ENCODE peak calls at places on chromosome 16, in six cellular contexts. One of them, this sample, is unnamed.

GRCh38 chr16:81888520-81889394 is 109.7 kb downstream of the PLCG2 start:
- DNase-seq in choroid plexus epithelial cell: peak
- DNase-seq in AG09309: no peak
- DNase-seq in uterus: no peak
- DNase-seq in CD4-positive, alpha-beta memory T cell: no peak
- DNase-seq in left ventricle myocardium inferior: no peak
- DNase-seq in this sample: no peak

GRCh38 chr16:88773812-88774291 is 11.2 kb downstream of the PIEZO1 start:
- DNase-seq in AG09309: no peak
- DNase-seq in choroid plexus epithelial cell: peak
- DNase-seq in uterus: no peak
- DNase-seq in CD4-positive, alpha-beta memory T cell: no peak
- DNase-seq in left ventricle myocardium inferior: peak
- DNase-seq in this sample: peak

GRCh38 chr16:3982216-3982615 is 101.7 kb upstream of the CREBBP start:
- DNase-seq in left ventricle myocardium inferior: no peak
- DNase-seq in AG09309: no peak
- DNase-seq in uterus: no peak
- DNase-seq in CD4-positive, alpha-beta memory T cell: no peak
- DNase-seq in choroid plexus epithelial cell: no peak
- DNase-seq in this sample: no peak

GRCh38 chr16:47247691-47248090 is 103.9 kb upstream of the NETO2 start:
- DNase-seq in uterus: no peak
- DNase-seq in left ventricle myocardium inferior: no peak
- DNase-seq in AG09309: no peak
- DNase-seq in CD4-positive, alpha-beta memory T cell: no peak
- DNase-seq in choroid plexus epithelial cell: no peak
- DNase-seq in this sample: no peak

GRCh38 chr16:67942200-67942509 is 1.8 kb downstream of the LCAT start:
- DNase-seq in CD4-positive, alpha-beta memory T cell: peak
- DNase-seq in left ventricle myocardium inferior: no peak
- DNase-seq in uterus: no peak
- DNase-seq in choroid plexus epithelial cell: peak
- DNase-seq in AG09309: no peak
- DNase-seq in this sample: no peak

GRCh38 chr16:21302454-21302853 is 24.4 kb upstream of the CRYM start:
- DNase-seq in uterus: no peak
- DNase-seq in left ventricle myocardium inferior: no peak
- DNase-seq in CD4-positive, alpha-beta memory T cell: no peak
- DNase-seq in AG09309: no peak
- DNase-seq in choroid plexus epithelial cell: peak
- DNase-seq in this sample: no peak

GRCh38 chr16:66391726-66392670 is 25.5 kb downstream of the CDH5 start:
- DNase-seq in choroid plexus epithelial cell: no peak
- DNase-seq in left ventricle myocardium inferior: no peak
- DNase-seq in AG09309: no peak
- DNase-seq in uterus: no peak
- DNase-seq in CD4-positive, alpha-beta memory T cell: no peak
- DNase-seq in this sample: no peak

GRCh38 chr16:65754799-65755691 is 611.4 kb upstream of the CDH5 start:
- DNase-seq in uterus: peak
- DNase-seq in left ventricle myocardium inferior: no peak
- DNase-seq in choroid plexus epithelial cell: no peak
- DNase-seq in AG09309: peak
- DNase-seq in CD4-positive, alpha-beta memory T cell: no peak
- DNase-seq in this sample: peak

GRCh38 chr16:55232822-55233221 is 91.2 kb upstream of the IRX6 start:
- DNase-seq in choroid plexus epithelial cell: no peak
- DNase-seq in AG09309: no peak
- DNase-seq in CD4-positive, alpha-beta memory T cell: no peak
- DNase-seq in uterus: no peak
- DNase-seq in left ventricle myocardium inferior: no peak
- DNase-seq in this sample: no peak

GRCh38 chr16:84532855-84533486 is 28.5 kb upstream of the MEAK7 start:
- DNase-seq in choroid plexus epithelial cell: peak
- DNase-seq in uterus: no peak
- DNase-seq in AG09309: no peak
- DNase-seq in left ventricle myocardium inferior: no peak
- DNase-seq in CD4-positive, alpha-beta memory T cell: no peak
- DNase-seq in this sample: no peak

GRCh38 chr16:57729182-57729484 is 6.4 kb upstream of the KATNB1 start:
- DNase-seq in AG09309: no peak
- DNase-seq in CD4-positive, alpha-beta memory T cell: no peak
- DNase-seq in choroid plexus epithelial cell: no peak
- DNase-seq in left ventricle myocardium inferior: no peak
- DNase-seq in uterus: no peak
- DNase-seq in this sample: no peak

GRCh38 chr16:75632857-75633256 is 9.8 kb upstream of the ADAT1 start:
- DNase-seq in left ventricle myocardium inferior: no peak
- DNase-seq in choroid plexus epithelial cell: no peak
- DNase-seq in AG09309: no peak
- DNase-seq in CD4-positive, alpha-beta memory T cell: no peak
- DNase-seq in uterus: no peak
- DNase-seq in this sample: no peak

GRCh38 chr16:4680673-4681470 is 12.5 kb upstream of the NUDT16L1 start:
- DNase-seq in uterus: no peak
- DNase-seq in left ventricle myocardium inferior: peak
- DNase-seq in choroid plexus epithelial cell: no peak
- DNase-seq in AG09309: no peak
- DNase-seq in CD4-positive, alpha-beta memory T cell: no peak
- DNase-seq in this sample: peak

GRCh38 chr16:10121496-10121895 is 60.7 kb downstream of the GRIN2A start:
- DNase-seq in CD4-positive, alpha-beta memory T cell: no peak
- DNase-seq in choroid plexus epithelial cell: peak
- DNase-seq in left ventricle myocardium inferior: no peak
- DNase-seq in uterus: no peak
- DNase-seq in AG09309: peak
- DNase-seq in this sample: no peak

GRCh38 chr16:4180511-4180910 is 61.4 kb downstream of the SRL start:
- DNase-seq in uterus: no peak
- DNase-seq in CD4-positive, alpha-beta memory T cell: no peak
- DNase-seq in left ventricle myocardium inferior: no peak
- DNase-seq in choroid plexus epithelial cell: no peak
- DNase-seq in AG09309: no peak
- DNase-seq in this sample: no peak

GRCh38 chr16:27529962-27530361 is 19.8 kb downstream of the GTF3C1 start:
- DNase-seq in choroid plexus epithelial cell: peak
- DNase-seq in AG09309: peak
- DNase-seq in CD4-positive, alpha-beta memory T cell: no peak
- DNase-seq in left ventricle myocardium inferior: no peak
- DNase-seq in uterus: no peak
- DNase-seq in this sample: no peak

GRCh38 chr16:78127130-78127529 is 27.7 kb downstream of the WWOX start:
- DNase-seq in left ventricle myocardium inferior: no peak
- DNase-seq in uterus: no peak
- DNase-seq in CD4-positive, alpha-beta memory T cell: no peak
- DNase-seq in AG09309: peak
- DNase-seq in choroid plexus epithelial cell: peak
- DNase-seq in this sample: no peak

GRCh38 chr16:19700319-19700781 is 17.7 kb downstream of the KNOP1 start:
- DNase-seq in left ventricle myocardium inferior: no peak
- DNase-seq in AG09309: no peak
- DNase-seq in CD4-positive, alpha-beta memory T cell: no peak
- DNase-seq in choroid plexus epithelial cell: peak
- DNase-seq in uterus: peak
- DNase-seq in this sample: peak

GRCh38 chr16:3767333-3767977 is 50.1 kb upstream of the TRAP1 start:
- DNase-seq in uterus: no peak
- DNase-seq in CD4-positive, alpha-beta memory T cell: no peak
- DNase-seq in left ventricle myocardium inferior: no peak
- DNase-seq in choroid plexus epithelial cell: no peak
- DNase-seq in AG09309: no peak
- DNase-seq in this sample: no peak

GRCh38 chr16:73354426-73354825 is 306.5 kb upstream of the ZFHX3 start:
- DNase-seq in left ventricle myocardium inferior: no peak
- DNase-seq in uterus: no peak
- DNase-seq in choroid plexus epithelial cell: no peak
- DNase-seq in CD4-positive, alpha-beta memory T cell: no peak
- DNase-seq in AG09309: no peak
- DNase-seq in this sample: no peak

GRCh38 chr16:81445926-81446317 is 1.3 kb downstream of the CMIP start:
- DNase-seq in uterus: no peak
- DNase-seq in AG09309: no peak
- DNase-seq in choroid plexus epithelial cell: no peak
- DNase-seq in left ventricle myocardium inferior: no peak
- DNase-seq in CD4-positive, alpha-beta memory T cell: no peak
- DNase-seq in this sample: no peak

GRCh38 chr16:14509055-14509454 is 121.0 kb downstream of the PARN start:
- DNase-seq in uterus: no peak
- DNase-seq in CD4-positive, alpha-beta memory T cell: no peak
- DNase-seq in left ventricle myocardium inferior: no peak
- DNase-seq in choroid plexus epithelial cell: peak
- DNase-seq in AG09309: no peak
- DNase-seq in this sample: no peak

GRCh38 chr16:14511798-14512131 is 118.3 kb downstream of the PARN start:
- DNase-seq in AG09309: no peak
- DNase-seq in CD4-positive, alpha-beta memory T cell: no peak
- DNase-seq in uterus: no peak
- DNase-seq in left ventricle myocardium inferior: no peak
- DNase-seq in choroid plexus epithelial cell: no peak
- DNase-seq in this sample: no peak

GRCh38 chr16:14510939-14511797 is 118.9 kb downstream of the PARN start:
- DNase-seq in uterus: no peak
- DNase-seq in choroid plexus epithelial cell: peak
- DNase-seq in AG09309: no peak
- DNase-seq in CD4-positive, alpha-beta memory T cell: no peak
- DNase-seq in left ventricle myocardium inferior: no peak
- DNase-seq in this sample: no peak

GRCh38 chr16:14509675-14510132 is 120.4 kb downstream of the PARN start:
- DNase-seq in left ventricle myocardium inferior: no peak
- DNase-seq in uterus: no peak
- DNase-seq in AG09309: no peak
- DNase-seq in CD4-positive, alpha-beta memory T cell: no peak
- DNase-seq in choroid plexus epithelial cell: peak
- DNase-seq in this sample: no peak

GRCh38 chr16:14510581-14510938 is 119.5 kb downstream of the PARN start:
- DNase-seq in choroid plexus epithelial cell: no peak
- DNase-seq in left ventricle myocardium inferior: no peak
- DNase-seq in uterus: no peak
- DNase-seq in AG09309: no peak
- DNase-seq in CD4-positive, alpha-beta memory T cell: no peak
- DNase-seq in this sample: no peak
- H3K4me3 ChIP-seq in choroid plexus epithelial cell: no peak
- H3K4me3 ChIP-seq in left ventricle myocardium inferior: no peak
- H3K4me3 ChIP-seq in uterus: no peak
- H3K4me3 ChIP-seq in AG09309: no peak
- H3K4me3 ChIP-seq in CD4-positive, alpha-beta memory T cell: no peak
- H3K4me3 ChIP-seq in this sample: no peak

DNA sequence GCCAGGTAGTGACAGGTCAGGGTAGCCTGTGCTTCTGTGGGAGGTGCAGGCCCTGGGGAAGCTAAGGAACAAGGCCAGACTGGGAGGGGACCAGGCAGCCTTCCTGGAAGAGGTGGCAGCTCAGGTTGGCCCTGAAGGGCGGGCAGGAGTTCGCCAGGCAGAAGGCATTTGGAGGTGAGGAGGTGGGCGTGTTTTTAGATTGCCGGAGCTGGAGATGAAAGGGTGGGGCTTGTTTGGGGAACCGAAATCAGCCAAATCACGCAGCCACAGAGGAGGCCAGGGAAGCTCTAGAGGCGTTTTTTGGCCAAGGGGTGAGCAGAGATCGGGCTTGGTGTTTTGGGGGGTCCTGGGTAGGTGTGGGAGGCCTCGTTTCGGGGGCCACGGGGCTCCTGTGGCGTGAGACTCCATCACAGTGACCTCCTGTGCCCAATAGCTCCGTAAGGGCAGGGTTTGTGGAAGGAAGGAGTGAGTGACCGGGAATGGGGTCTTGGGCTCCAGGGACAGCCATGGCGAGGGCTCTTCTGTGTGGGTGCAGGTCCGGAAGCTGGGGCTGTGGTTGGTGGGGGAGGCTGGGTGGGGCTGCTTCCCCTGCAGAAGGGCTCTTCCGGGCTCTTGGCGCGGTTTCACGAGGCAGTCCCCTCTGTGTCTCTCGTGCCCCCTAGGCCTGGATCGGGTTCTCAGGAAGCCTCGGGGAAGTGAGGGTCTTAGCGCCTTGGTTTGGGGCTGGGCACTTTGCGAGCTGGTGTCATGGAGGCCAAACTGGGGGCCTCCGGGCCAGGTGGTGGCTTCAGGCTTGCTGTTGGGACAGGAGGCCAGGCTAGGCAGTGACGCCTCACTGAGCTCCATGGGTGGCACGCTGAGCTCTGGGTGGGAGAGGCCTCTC is 7.8 kb downstream of the ADCY7 start:
- DNase-seq in AG09309: no peak
- DNase-seq in choroid plexus epithelial cell: no peak
- DNase-seq in CD4-positive, alpha-beta memory T cell: peak
- DNase-seq in left ventricle myocardium inferior: no peak
- DNase-seq in uterus: no peak
- DNase-seq in this sample: no peak
- H3K4me3 ChIP-seq in AG09309: no peak
- H3K4me3 ChIP-seq in choroid plexus epithelial cell: no peak
- H3K4me3 ChIP-seq in CD4-positive, alpha-beta memory T cell: peak
- H3K4me3 ChIP-seq in left ventricle myocardium inferior: peak
- H3K4me3 ChIP-seq in uterus: no peak
- H3K4me3 ChIP-seq in this sample: no peak

DNA sequence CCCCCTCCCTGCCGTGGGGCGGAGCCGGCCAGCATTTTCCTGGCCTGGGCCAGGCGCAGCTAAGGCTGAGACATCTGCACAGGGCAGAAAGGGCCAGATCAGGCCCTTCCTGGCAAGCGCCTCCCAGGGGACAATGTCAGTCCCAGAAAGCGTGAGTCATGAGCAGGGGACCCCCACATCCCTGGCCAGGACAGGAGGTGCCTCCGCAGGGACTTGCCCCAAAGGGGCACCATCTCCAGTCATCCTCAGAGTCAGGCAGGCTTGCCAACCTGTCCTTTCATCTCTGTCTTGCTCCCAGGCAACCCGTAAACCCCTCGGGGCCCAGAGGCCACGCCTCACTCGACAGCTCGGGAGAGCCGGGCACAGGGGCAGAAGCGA is 43.2 kb downstream of the SOCS1 start:
- DNase-seq in CD4-positive, alpha-beta memory T cell: no peak
- DNase-seq in uterus: no peak
- DNase-seq in AG09309: no peak
- DNase-seq in choroid plexus epithelial cell: no peak
- DNase-seq in left ventricle myocardium inferior: no peak
- DNase-seq in this sample: no peak
- H3K4me3 ChIP-seq in CD4-positive, alpha-beta memory T cell: no peak
- H3K4me3 ChIP-seq in uterus: no peak
- H3K4me3 ChIP-seq in AG09309: no peak
- H3K4me3 ChIP-seq in choroid plexus epithelial cell: no peak
- H3K4me3 ChIP-seq in left ventricle myocardium inferior: no peak
- H3K4me3 ChIP-seq in this sample: no peak

GRCh38 chr16:80197790-80198201 is 343.0 kb upstream of the DYNLRB2 start:
- DNase-seq in AG09309: peak
- DNase-seq in uterus: no peak
- DNase-seq in CD4-positive, alpha-beta memory T cell: no peak
- DNase-seq in left ventricle myocardium inferior: no peak
- DNase-seq in choroid plexus epithelial cell: peak
- DNase-seq in this sample: no peak

GRCh38 chr16:80198995-80199299 is 341.8 kb upstream of the DYNLRB2 start:
- DNase-seq in uterus: no peak
- DNase-seq in AG09309: no peak
- DNase-seq in CD4-positive, alpha-beta memory T cell: no peak
- DNase-seq in left ventricle myocardium inferior: no peak
- DNase-seq in choroid plexus epithelial cell: peak
- DNase-seq in this sample: no peak

GRCh38 chr16:80199614-80200013 is 341.2 kb upstream of the DYNLRB2 start:
- DNase-seq in left ventricle myocardium inferior: no peak
- DNase-seq in uterus: no peak
- DNase-seq in choroid plexus epithelial cell: no peak
- DNase-seq in CD4-positive, alpha-beta memory T cell: no peak
- DNase-seq in AG09309: no peak
- DNase-seq in this sample: no peak

GRCh38 chr16:80200079-80200478 is 340.7 kb upstream of the DYNLRB2 start:
- DNase-seq in left ventricle myocardium inferior: no peak
- DNase-seq in AG09309: no peak
- DNase-seq in CD4-positive, alpha-beta memory T cell: no peak
- DNase-seq in uterus: no peak
- DNase-seq in choroid plexus epithelial cell: no peak
- DNase-seq in this sample: no peak

GRCh38 chr16:80198265-80198994 is 342.4 kb upstream of the DYNLRB2 start:
- DNase-seq in AG09309: no peak
- DNase-seq in CD4-positive, alpha-beta memory T cell: no peak
- DNase-seq in left ventricle myocardium inferior: no peak
- DNase-seq in uterus: no peak
- DNase-seq in choroid plexus epithelial cell: peak
- DNase-seq in this sample: no peak
- H3K4me3 ChIP-seq in AG09309: no peak
- H3K4me3 ChIP-seq in CD4-positive, alpha-beta memory T cell: no peak
- H3K4me3 ChIP-seq in left ventricle myocardium inferior: no peak
- H3K4me3 ChIP-seq in uterus: no peak
- H3K4me3 ChIP-seq in choroid plexus epithelial cell: no peak
- H3K4me3 ChIP-seq in this sample: no peak